ENCODE peak calls at places on chromosome 1, in seven cellular contexts. E is BE2C, G is heart left ventricle, H is IMR-90, I is osteoblast, K is left ventricle myocardium inferior, U is GM23338. D is an unnamed sample.

GRCh38 chr1:177925006-177925405 is 44.9 kb downstream of the SEC16B start:
- DNase-seq in K (no peak), H (peak; percentile 65), I (no peak), E (no peak), G (no peak), U (no peak), D (no peak)

GRCh38 chr1:24503003-24503751 is 541 bp downstream of the RCAN3 start:
- DNase-seq in U (peak; percentile 45), I (peak; percentile 58), E (no peak), K (peak; percentile 27), H (no peak), G (peak; percentile 24), D (peak; percentile 20)

GRCh38 chr1:233293556-233294446 is 1.7 kb downstream of the PCNX2 start:
- DNase-seq in I (peak; percentile 64), K (no peak), H (peak; percentile 35), U (peak; percentile 28), G (no peak), E (no peak), D (no peak)

GRCh38 chr1:196115641-196116040 is 492.6 kb downstream of the KCNT2 start:
- DNase-seq in G (peak; percentile 82), K (peak; percentile 72), U (no peak), I (peak; percentile 25), H (peak; percentile 70), E (no peak), D (peak; percentile 75)

GRCh38 chr1:37793773-37794371 is at the start of gene MANEAL:
- DNase-seq in H (peak; percentile 54), G (peak; percentile 34), E (peak; percentile 67), I (peak; percentile 96), U (peak; percentile 67), K (peak; percentile 32), D (peak; percentile 88)

GRCh38 chr1:74161494-74161893 is 36.5 kb downstream of the LRRIQ3 start:
- DNase-seq in H (peak; percentile 87), K (no peak), E (no peak), I (no peak), G (no peak), U (no peak), D (no peak)

GRCh38 chr1:85692730-85693314 is 15.4 kb downstream of the ZNHIT6 start:
- DNase-seq in I (no peak), E (no peak), H (peak; percentile 78), G (no peak), U (peak; percentile 36), K (no peak), D (peak; percentile 79)

GRCh38 chr1:157411769-157412168 is 140.5 kb downstream of the FCRL5 start:
- DNase-seq in G (no peak), E (no peak), I (no peak), U (no peak), K (no peak), H (no peak), D (no peak)

GRCh38 chr1:224774378-224774777 is 155.1 kb upstream of the DNAH14 start:
- DNase-seq in E (peak; percentile 12), I (no peak), U (peak; percentile 53), K (no peak), H (no peak), G (no peak), D (no peak)

GRCh38 chr1:114033219-114033706 is 54.0 kb downstream of the OLFML3 start:
- DNase-seq in K (no peak), U (peak; percentile 92), E (no peak), I (peak; percentile 25), G (no peak), H (no peak), D (peak; percentile 47)

GRCh38 chr1:24112381-24113169 is 640 bp upstream of the MYOM3 start:
- DNase-seq in G (peak; percentile 74), E (peak; percentile 45), I (peak; percentile 95), U (peak; percentile 71), H (peak; percentile 65), K (peak; percentile 74), D (peak; percentile 69)

GRCh38 chr1:175725684-175726083 is 17.7 kb downstream of the TNR start:
- DNase-seq in H (peak; percentile 9), E (no peak), G (peak; percentile 26), K (no peak), U (peak; percentile 84), I (no peak), D (peak; percentile 49)

GRCh38 chr1:48645883-48646282 is 130.8 kb downstream of the BEND5 start:
- DNase-seq in E (no peak), K (no peak), G (no peak), U (peak; percentile 7), I (no peak), H (no peak), D (no peak)

GRCh38 chr1:171645553-171646336 is 6.7 kb downstream of the MYOC start:
- DNase-seq in G (peak; percentile 84), I (no peak), E (peak; percentile 16), U (no peak), K (peak; percentile 82), H (no peak), D (peak; percentile 76)

GRCh38 chr1:167934407-167935251 is 1.9 kb upstream of the DCAF6 start:
- DNase-seq in K (no peak), U (no peak), E (no peak), H (peak; percentile 65), G (no peak), I (peak; percentile 63), D (peak; percentile 25)

GRCh38 chr1:161260346-161260745 is 1.8 kb downstream of the PCP4L1 start:
- DNase-seq in G (no peak), I (no peak), H (no peak), K (no peak), U (no peak), E (no peak), D (no peak)

GRCh38 chr1:15760520-15761211 is 2.1 kb downstream of the FBLIM1 start:
- DNase-seq in E (no peak), K (peak; percentile 66), I (peak; percentile 98), G (peak; percentile 48), U (peak; percentile 73), H (peak; percentile 74), D (peak; percentile 95)

GRCh38 chr1:19096036-19096833 is 113.8 kb downstream of the UBR4 start:
- DNase-seq in G (peak; percentile 49), H (peak; percentile 7), K (no peak), I (no peak), E (peak; percentile 13), U (peak; percentile 22), D (peak; percentile 35)

GRCh38 chr1:58849556-58849955 is 65.7 kb upstream of the JUN start:
- DNase-seq in E (no peak), K (no peak), I (no peak), G (no peak), U (no peak), H (no peak), D (no peak)

GRCh38 chr1:219416598-219417238 is 196.2 kb downstream of the ZC3H11B start:
- DNase-seq in U (peak; percentile 75), G (peak; percentile 54), K (peak; percentile 21), E (peak; percentile 70), I (no peak), H (peak; percentile 50), D (peak; percentile 69)

GRCh38 chr1:4323309-4323708 is 331.1 kb upstream of the AJAP1 start:
- DNase-seq in H (no peak), U (no peak), E (no peak), G (no peak), I (no peak), K (no peak), D (no peak)
- H3K36me3 ChIP-seq in H (no peaks in the 10 kb centered on the region), U (no peaks in the 10 kb centered on the region), E (no peaks in the 10 kb centered on the region), G (no peaks in the 10 kb centered on the region), I (no peaks in the 10 kb centered on the region), K (no peaks in the 10 kb centered on the region), D (no peaks in the 10 kb centered on the region)

GRCh38 chr1:150922519-150922975 is 3.6 kb upstream of the SETDB1 start:
- DNase-seq in H (peak; percentile 93), G (peak; percentile 44), K (peak; percentile 28), E (peak; percentile 82), I (peak; percentile 92), U (peak; percentile 93), D (peak; percentile 86)

GRCh38 chr1:150925080-150925479 is 1.1 kb upstream of the SETDB1 start:
- DNase-seq in K (no peak), G (peak; percentile 17), I (no peak), H (no peak), E (no peak), U (peak; percentile 36), D (no peak)

GRCh38 chr1:150927629-150928028 is 1.5 kb downstream of the SETDB1 start:
- DNase-seq in K (no peak), G (no peak), I (no peak), H (no peak), U (no peak), E (no peak), D (no peak)

GRCh38 chr1:150928286-150928685 is 2.1 kb downstream of the SETDB1 start:
- DNase-seq in H (peak; percentile 9), E (no peak), G (no peak), U (no peak), K (no peak), I (no peak), D (no peak)

GRCh38 chr1:150926094-150926741 is at the start of gene SETDB1:
- DNase-seq in I (peak; percentile 93), G (peak; percentile 96), E (peak; percentile 97), K (peak; percentile 94), U (peak; percentile 100), H (peak; percentile 95), D (peak; percentile 97)
- TF ChIP-seq CTCF in I (no peak), G (no peak), E (no peak), K (no peak), U (no peak), H (peak; percentile 2), D (no peak)

DNA sequence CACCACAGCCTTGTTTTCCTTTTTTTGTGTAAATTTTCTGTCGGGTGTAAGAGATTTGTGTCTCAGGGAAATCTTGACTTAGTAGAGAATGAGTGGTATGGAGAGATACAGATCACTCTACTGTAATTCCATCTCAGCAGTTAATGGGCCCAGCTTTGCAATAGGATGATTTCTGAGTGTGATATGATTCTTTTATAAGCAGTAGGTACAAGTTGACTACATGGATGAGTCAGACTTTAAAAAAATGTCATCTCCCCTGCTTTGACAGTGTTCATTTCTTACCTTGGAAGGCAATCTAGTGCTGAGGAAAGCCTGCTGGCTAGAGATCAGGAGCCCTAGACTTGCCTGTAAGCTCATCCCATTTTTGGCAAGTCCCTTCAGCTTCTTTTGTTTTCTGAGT is 261.9 kb downstream of the RYR2 start:
- DNase-seq in E (no peak), G (no peak), H (no peak), U (no peak), I (no peak), K (no peak), D (no peak)
- H3K4me3 ChIP-seq in E (no peak overlapping the region), G (no peak overlapping the region), H (no peak overlapping the region), U (no peak overlapping the region), I (no peak overlapping the region), K (no peak overlapping the region), D (no peak overlapping the region)

DNA sequence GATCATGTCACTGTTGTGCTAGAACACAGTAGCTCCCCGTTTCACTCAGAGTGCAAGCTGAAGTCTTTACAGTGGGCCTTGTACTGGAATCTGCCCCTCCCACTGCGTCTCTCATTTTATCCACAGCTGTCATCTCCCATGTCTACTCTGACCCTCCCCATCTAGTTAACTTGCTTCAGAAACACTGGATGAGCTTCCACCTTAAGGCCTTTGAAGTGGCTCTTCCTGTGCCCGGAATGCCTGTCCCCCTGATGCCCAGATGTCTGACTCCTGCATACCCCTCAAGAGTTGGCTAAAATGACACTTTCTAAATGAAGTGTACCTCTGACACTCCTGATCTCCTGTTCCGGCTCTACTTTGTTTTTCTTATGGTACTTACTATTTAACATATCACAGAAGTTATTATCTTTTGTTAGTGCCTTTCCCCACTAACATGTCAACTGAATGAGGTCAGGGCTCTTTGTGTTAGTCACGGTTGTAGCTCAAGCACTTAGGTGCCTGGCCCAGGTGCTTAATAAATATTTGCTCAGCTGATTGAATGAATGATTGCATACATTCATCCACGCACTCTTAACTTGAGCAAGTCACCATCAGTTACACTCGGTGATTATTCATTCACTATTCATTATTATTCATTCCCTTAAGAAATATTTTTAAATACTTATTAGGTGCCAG is 13.3 kb downstream of the ARV1 start:
- DNase-seq in G (no peak), E (no peak), U (no peak), H (no peak), I (no peak), K (no peak), D (no peak)
- H3K36me3 ChIP-seq in G (peaks cover 79% of the 10 kb centered on the region), E (peaks cover 40% of the 10 kb centered on the region), U (no peaks in the 10 kb centered on the region), H (peaks cover 16% of the 10 kb centered on the region), I (peaks cover 38% of the 10 kb centered on the region), K (peaks cover 58% of the 10 kb centered on the region), D (peaks cover 14% of the 10 kb centered on the region)

D was measured in cardiac muscle cell.